ENCODE peak calls at places on chromosomes 16 and 17, in eight cellular contexts. C is transverse colon, O is uterus, U is stomach, Z is ovary, J is GM12891, T is prostate gland, N is A549. Q is an unnamed sample.

GRCh38 chr16:86082400-86083030 is 183.6 kb downstream of the IRF8 start:
- DNase-seq in C (no peak), O (no peak), U (no peak), Z (no peak), J (no peak), T (no peak), N (no peak), Q (peak)

GRCh38 chr17:75191584-75191983 is 8.8 kb upstream of the SUMO2 start:
- DNase-seq in C (no peak), O (no peak), U (no peak), Z (no peak), J (no peak), T (no peak), N (no peak), Q (no peak)

GRCh38 chr16:14321542-14321941 is 250.4 kb downstream of the MRTFB start:
- DNase-seq in C (no peak), O (no peak), U (no peak), Z (peak), J (no peak), T (no peak), N (peak), Q (no peak)

GRCh38 chr16:4359914-4360313 is 8.8 kb upstream of the PAM16 start:
- DNase-seq in C (no peak), O (no peak), U (no peak), Z (no peak), J (no peak), T (no peak), N (no peak), Q (no peak)

GRCh38 chr17:4405699-4406098 is 28.0 kb upstream of the SPNS3 start:
- DNase-seq in C (no peak), O (no peak), U (no peak), Z (no peak), J (no peak), T (no peak), N (no peak), Q (no peak)

GRCh38 chr16:29971304-29971703 is 2.4 kb upstream of the TAOK2 start:
- DNase-seq in C (no peak), O (no peak), U (no peak), Z (no peak), J (no peak), T (no peak), N (no peak), Q (no peak)

GRCh38 chr16:23324727-23325126 is 22.6 kb downstream of the SCNN1B start:
- DNase-seq in C (peak), O (no peak), U (peak), Z (no peak), J (no peak), T (peak), N (no peak), Q (peak)

GRCh38 chr17:36850794-36851193 is 86.5 kb upstream of the LHX1 start:
- DNase-seq in C (no peak), O (no peak), U (no peak), Z (no peak), J (no peak), T (no peak), N (peak), Q (no peak)

GRCh38 chr17:61325382-61326073 is 74.1 kb upstream of the TBX2 start:
- DNase-seq in C (no peak), O (no peak), U (no peak), Z (no peak), J (no peak), T (no peak), N (no peak), Q (no peak)

GRCh38 chr17:32355649-32356377 is 5.9 kb downstream of the ZNF207 start:
- DNase-seq in C (no peak), O (no peak), U (no peak), Z (no peak), J (no peak), T (no peak), N (no peak), Q (no peak)

GRCh38 chr16:64910351-64910750 is 211.5 kb downstream of the CDH11 start:
- DNase-seq in C (no peak), O (peak), U (no peak), Z (peak), J (no peak), T (no peak), N (no peak), Q (no peak)

GRCh38 chr17:80836971-80837481 is 154.6 kb upstream of the CHMP6 start:
- DNase-seq in C (no peak), O (no peak), U (no peak), Z (no peak), J (no peak), T (no peak), N (no peak), Q (no peak)

GRCh38 chr16:11401161-11402050 is 56.1 kb downstream of the RMI2 start:
- DNase-seq in C (no peak), O (no peak), U (peak), Z (no peak), J (no peak), T (no peak), N (no peak), Q (no peak)

GRCh38 chr17:68910256-68910705 is 44.9 kb downstream of the ABCA8 start:
- DNase-seq in C (no peak), O (no peak), U (no peak), Z (peak), J (no peak), T (no peak), N (no peak), Q (no peak)

GRCh38 chr16:12639044-12639443 is 164.6 kb downstream of the CPPED1 start:
- DNase-seq in C (no peak), O (no peak), U (no peak), Z (no peak), J (no peak), T (no peak), N (no peak), Q (no peak)

GRCh38 chr17:297758-298157 is 54.8 kb downstream of the RPH3AL start:
- DNase-seq in C (no peak), O (no peak), U (no peak), Z (peak), J (no peak), T (no peak), N (no peak), Q (no peak)

GRCh38 chr16:29729116-29729521 is 16.7 kb downstream of the C16orf54 start:
- DNase-seq in C (no peak), O (no peak), U (no peak), Z (no peak), J (no peak), T (no peak), N (peak), Q (no peak)

GRCh38 chr16:27780468-27781194 is 230.7 kb downstream of the KATNIP start:
- DNase-seq in C (no peak), O (no peak), U (no peak), Z (no peak), J (no peak), T (no peak), N (no peak), Q (no peak)

GRCh38 chr16:23901178-23902131 is 65.7 kb downstream of the PRKCB start:
- DNase-seq in C (no peak), O (no peak), U (no peak), Z (no peak), J (no peak), T (no peak), N (no peak), Q (no peak)

GRCh38 chr16:84467256-84467655 is 37.2 kb downstream of the MEAK7 start:
- DNase-seq in C (no peak), O (no peak), U (no peak), Z (no peak), J (no peak), T (no peak), N (no peak), Q (no peak)

GRCh38 chr16:56789360-56789759 is 59.4 kb downstream of the NUP93 start:
- DNase-seq in C (peak), O (peak), U (peak), Z (peak), J (no peak), T (peak), N (peak), Q (no peak)

GRCh38 chr17:40317880-40318834 is 9.2 kb downstream of the RARA start:
- DNase-seq in C (peak), O (peak), U (peak), Z (peak), J (peak), T (peak), N (peak), Q (peak)
- TF ChIP-seq POLR2A in C (peak), O (peak), U (no peak), Z (peak), J (no peak), T (peak), N (peak), Q (peak)

GRCh38 chr17:17819561-17819995 is 17.2 kb downstream of the SREBF1 start:
- DNase-seq in C (peak), O (no peak), U (peak), Z (no peak), J (peak), T (peak), N (peak), Q (peak)
- TF ChIP-seq POLR2A in C (no peak), O (no peak), U (no peak), Z (no peak), J (no peak), T (no peak), N (no peak), Q (no peak)

DNA sequence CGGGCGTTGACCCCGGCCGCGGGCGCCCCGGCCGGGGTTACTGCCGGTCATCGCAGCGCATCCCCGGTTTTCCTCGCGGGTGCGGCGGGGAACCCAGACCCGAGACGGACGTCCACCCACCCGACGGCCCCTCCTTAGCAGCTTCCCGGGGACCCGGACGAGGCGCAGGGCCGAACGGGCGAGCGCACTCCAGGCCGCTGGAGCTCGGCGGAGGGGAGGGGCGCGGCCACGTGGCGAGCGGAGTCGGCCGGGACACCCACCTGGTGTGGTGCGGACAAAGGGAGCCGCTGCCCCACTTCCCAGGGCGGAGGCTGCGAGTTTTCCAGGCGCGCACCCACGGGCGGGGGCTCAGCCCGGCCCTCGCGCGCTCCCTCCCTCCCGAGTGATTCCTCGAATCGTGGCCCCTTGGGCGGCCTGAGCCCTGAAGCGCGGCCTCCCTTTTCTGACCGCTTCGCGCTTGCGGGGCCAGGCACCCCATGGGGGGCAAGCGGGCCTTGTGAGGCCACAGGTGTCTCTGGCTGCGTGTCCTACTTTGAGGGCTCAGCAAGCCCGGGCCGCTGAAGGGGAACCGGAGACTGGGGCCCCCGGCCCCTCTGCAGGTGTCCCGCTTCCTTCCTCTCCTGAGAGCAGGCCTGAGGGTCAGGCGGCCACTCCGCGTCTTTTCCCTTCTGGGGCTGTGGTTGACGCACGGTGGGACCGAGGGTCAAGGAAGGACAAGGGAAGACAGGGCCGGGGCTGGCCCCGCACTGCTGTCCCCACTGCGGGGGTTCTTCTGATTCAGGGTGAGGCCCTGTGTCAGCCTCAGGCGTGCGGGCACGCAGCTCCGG is 1.1 kb upstream of the FASN start:
- DNase-seq in C (peak), O (no peak), U (no peak), Z (no peak), J (no peak), T (no peak), N (no peak), Q (no peak)
- TF ChIP-seq POLR2A in C (no peak), O (no peak), U (no peak), Z (no peak), J (no peak), T (no peak), N (no peak), Q (no peak)

GRCh38 chr17:72614871-72615626 is 477.4 kb downstream of the SLC39A11 start:
- DNase-seq in C (peak), O (no peak), U (peak), Z (no peak), J (no peak), T (peak), N (peak), Q (no peak)
- TF ChIP-seq POLR2A in C (no peak), O (no peak), U (no peak), Z (no peak), J (no peak), T (no peak), N (no peak), Q (no peak)

DNA sequence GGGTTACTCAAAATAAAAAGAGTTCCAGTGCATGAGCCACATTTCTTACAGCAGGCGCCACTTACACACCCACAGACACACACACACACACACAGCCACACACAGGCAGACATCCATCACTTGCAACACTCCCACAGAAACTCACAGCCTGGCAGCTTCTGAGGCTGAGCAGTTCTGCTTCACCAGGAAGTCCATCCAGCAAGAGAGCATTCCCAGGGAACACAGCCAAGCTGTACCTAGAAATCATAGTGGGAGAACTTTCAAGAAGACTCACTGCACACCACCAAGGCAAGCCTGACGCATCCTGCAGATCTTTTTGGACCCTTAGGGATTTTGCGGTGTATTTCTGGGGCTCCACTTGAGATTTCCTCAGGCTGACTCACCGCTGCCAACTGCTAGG is 140.9 kb upstream of the WSB1 start:
- DNase-seq in C (no peak), O (no peak), U (no peak), Z (no peak), J (no peak), T (no peak), N (no peak), Q (no peak)
- TF ChIP-seq POLR2A in C (no peak), O (no peak), U (no peak), Z (no peak), J (no peak), T (no peak), N (no peak), Q (no peak)

GRCh38 chr16:67419931-67420330 is 3.7 kb upstream of the ZDHHC1 start:
- DNase-seq in C (no peak), O (no peak), U (no peak), Z (no peak), J (no peak), T (no peak), N (no peak), Q (no peak)

GRCh38 chr16:67413978-67414891 is 2.0 kb downstream of the ZDHHC1 start:
- DNase-seq in C (no peak), O (no peak), U (no peak), Z (no peak), J (no peak), T (no peak), N (no peak), Q (no peak)

GRCh38 chr16:67417333-67418061 is 1.2 kb upstream of the ZDHHC1 start:
- DNase-seq in C (no peak), O (no peak), U (no peak), Z (no peak), J (no peak), T (no peak), N (no peak), Q (no peak)

GRCh38 chr16:67419502-67419901 is 3.2 kb upstream of the ZDHHC1 start:
- DNase-seq in C (no peak), O (no peak), U (no peak), Z (no peak), J (no peak), T (no peak), N (no peak), Q (no peak)

DNA sequence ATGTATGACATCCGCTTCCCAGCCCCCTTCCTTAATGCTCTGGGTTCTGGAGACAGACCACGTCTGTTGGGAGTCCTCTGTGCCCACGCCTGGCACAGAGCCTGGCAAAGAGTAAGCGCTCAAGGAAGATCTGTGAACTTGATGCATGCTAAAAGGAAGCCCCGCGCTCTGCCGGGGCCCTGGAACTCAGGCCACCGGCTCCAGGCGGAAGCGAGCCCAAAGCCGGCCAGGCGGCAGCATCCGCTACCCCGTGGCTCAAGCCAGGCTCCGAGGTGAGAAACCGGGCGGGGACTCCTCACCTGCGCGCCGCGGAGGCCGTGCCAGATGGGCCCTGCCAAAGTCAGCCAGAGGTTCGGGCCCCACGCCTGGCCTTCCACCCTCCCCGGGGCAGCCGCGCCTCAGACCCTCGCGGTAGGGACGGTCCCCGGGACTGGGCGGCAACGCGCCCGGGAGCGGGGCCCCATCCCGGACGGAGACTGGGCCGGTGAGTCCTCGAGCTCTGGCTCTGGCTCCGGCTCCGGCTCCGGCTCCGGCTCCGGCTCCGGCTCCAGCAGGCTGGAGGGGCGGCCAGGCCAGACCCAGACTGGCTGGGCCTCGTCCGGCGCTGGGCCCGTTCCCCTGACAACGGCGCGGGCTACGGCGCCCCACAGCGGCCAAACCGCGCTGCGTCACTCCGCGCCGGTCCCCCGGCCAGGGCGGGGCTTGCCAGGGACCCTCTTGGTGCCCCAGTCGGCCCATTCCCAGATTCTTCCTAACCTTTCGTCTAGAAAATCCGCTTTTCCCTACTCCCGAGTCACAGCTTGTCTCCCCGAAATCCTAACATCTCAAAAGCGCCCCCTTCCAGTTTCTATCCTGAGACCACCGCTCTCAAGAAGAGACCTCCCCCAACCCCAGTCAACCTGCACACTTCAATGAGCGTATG is at the start of gene ZDHHC1:
- DNase-seq in C (peak), O (peak), U (peak), Z (peak), J (peak), T (peak), N (peak), Q (peak)
- TF ChIP-seq POLR2A in C (peak), O (peak), U (no peak), Z (peak), J (no peak), T (peak), N (peak), Q (peak)

GRCh38 chr16:88690341-88691128 is 4.2 kb upstream of the SNAI3 start:
- DNase-seq in C (no peak), O (no peak), U (no peak), Z (no peak), J (no peak), T (no peak), N (no peak), Q (no peak)
- TF ChIP-seq POLR2A in C (no peak), O (no peak), U (no peak), Z (no peak), J (no peak), T (no peak), N (no peak), Q (no peak)

GRCh38 chr16:53094013-53094630 is 39.3 kb downstream of the CHD9 start:
- DNase-seq in C (peak), O (no peak), U (peak), Z (peak), J (no peak), T (peak), N (peak), Q (peak)
- TF ChIP-seq POLR2A in C (peak), O (no peak), U (no peak), Z (no peak), J (no peak), T (no peak), N (no peak), Q (no peak)

DNA sequence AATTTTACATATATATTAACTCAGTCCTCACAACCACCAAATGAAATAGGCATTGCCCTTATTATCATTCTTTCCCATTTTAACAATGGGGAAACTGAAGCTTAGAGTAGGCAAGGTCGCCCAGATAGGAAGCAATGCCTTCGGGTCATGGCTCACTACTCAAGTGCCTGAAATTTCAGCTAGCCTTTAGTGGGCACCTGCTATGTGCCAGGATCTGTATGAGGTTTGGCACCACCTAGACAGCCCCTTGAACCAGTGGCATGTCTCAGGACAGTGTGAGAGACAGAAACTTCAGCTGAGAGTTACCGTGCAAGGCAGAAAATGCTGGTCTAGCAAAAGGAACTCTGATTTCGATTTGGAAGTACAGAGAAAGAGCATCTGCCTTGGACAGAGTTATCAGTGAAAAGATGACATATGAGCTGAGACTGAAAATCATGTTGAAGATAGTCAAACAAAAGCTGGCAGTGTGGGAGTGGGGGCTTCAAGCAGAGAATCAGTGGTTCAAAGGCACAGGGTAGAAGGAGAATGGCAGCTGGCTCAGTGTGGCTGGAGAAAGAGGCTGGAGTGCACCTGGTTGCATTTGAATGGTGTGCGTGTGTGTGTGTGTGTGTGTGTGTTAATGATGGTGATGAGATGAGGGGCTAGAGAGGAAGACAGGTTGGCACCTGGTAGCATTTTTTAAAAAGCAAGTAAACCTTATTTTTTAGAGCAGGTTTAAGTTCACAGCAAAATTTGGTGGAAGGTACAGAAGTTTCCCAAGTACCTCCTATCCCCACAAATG is 29.1 kb downstream of the CDH13 start:
- DNase-seq in C (no peak), O (no peak), U (no peak), Z (no peak), J (no peak), T (no peak), N (no peak), Q (no peak)
- TF ChIP-seq POLR2A in C (no peak), O (no peak), U (no peak), Z (no peak), J (no peak), T (no peak), N (no peak), Q (no peak)

DNA sequence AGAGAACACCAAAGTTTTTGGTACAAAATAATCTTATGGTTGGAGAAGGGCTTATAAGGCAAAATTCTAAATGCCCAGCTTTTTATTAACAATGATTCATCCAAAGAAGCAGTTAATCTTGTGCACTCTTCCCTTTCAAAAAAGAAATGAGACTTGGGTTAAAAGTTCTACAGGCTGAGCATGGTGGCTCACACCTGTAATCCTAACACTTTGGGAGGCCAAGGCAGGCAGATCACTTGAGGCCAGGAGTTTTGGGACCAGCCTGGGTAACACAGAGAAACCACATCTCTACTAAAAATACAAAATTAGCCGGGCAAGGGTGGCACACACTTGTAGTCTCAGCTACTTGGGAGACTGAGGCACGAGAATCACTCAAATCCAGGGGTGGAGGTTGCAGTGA is 4.5 kb downstream of the SRSF1 start:
- DNase-seq in C (no peak), O (no peak), U (no peak), Z (no peak), J (no peak), T (no peak), N (no peak), Q (no peak)
- TF ChIP-seq POLR2A in C (no peak), O (no peak), U (no peak), Z (no peak), J (no peak), T (no peak), N (no peak), Q (no peak)